ENCODE peak calls at places on chromosomes 2 and 18, in four cellular contexts. R is H1, M is osteoblast, O is Karpas-422. S is an unnamed sample.

GRCh38 chr2:235859651-235860050 is 308.5 kb downstream of the GBX2 start:
- DNase-seq in R (no peak), M (no peak), O (no peak), S (no peak)

GRCh38 chr2:120516323-120517314 is 170.7 kb downstream of the INHBB start:
- DNase-seq in M (no peak), O (no peak), R (no peak), S (no peak)

GRCh38 chr18:79545714-79546113 is 133.9 kb upstream of the CTDP1 start:
- DNase-seq in O (no peak), R (no peak), M (no peak), S (no peak)

GRCh38 chr2:42913280-42913878 is 121.0 kb upstream of the HAAO start:
- DNase-seq in R (no peak), O (no peak), M (no peak), S (peak; percentile 39)

GRCh38 chr2:25310965-25311865 is 30.5 kb downstream of the DNMT3A start:
- DNase-seq in O (no peak), R (peak; percentile 71), M (no peak), S (no peak)

GRCh38 chr2:214543386-214543955 is 132.6 kb downstream of the VWC2L start:
- DNase-seq in M (no peak), O (no peak), R (no peak), S (peak; percentile 5)

GRCh38 chr2:235864746-235865535 is 303.2 kb downstream of the GBX2 start:
- DNase-seq in O (no peak), M (no peak), R (no peak), S (peak; percentile 39)

GRCh38 chr18:14969507-14969906 is 221.5 kb downstream of the ANKRD30B start:
- DNase-seq in M (no peak), R (peak; percentile 39), O (peak; percentile 43), S (no peak)

GRCh38 chr2:160368988-160369935 is 124.3 kb downstream of the RBMS1 start:
- DNase-seq in O (no peak), R (no peak), M (no peak), S (peak; percentile 85)

GRCh38 chr2:37802899-37803379 is 122.1 kb upstream of the RMDN2 start:
- DNase-seq in O (no peak), R (no peak), M (peak; percentile 68), S (peak; percentile 92)

GRCh38 chr18:41265047-41265446 is 690.0 kb upstream of the PIK3C3 start:
- DNase-seq in R (no peak), M (no peak), O (no peak), S (peak; percentile 63)

GRCh38 chr2:25664531-25665307 is 8.7 kb downstream of the DTNB start:
- DNase-seq in R (peak; percentile 62), M (peak; percentile 88), O (peak; percentile 68), S (peak; percentile 63)

GRCh38 chr18:24388975-24389374 is 8.6 kb downstream of the OSBPL1A start:
- DNase-seq in O (no peak), R (no peak), M (no peak), S (peak; percentile 11)

GRCh38 chr2:224555823-224556366 is 29.3 kb downstream of the CUL3 start:
- DNase-seq in M (no peak), O (no peak), R (no peak), S (no peak)

GRCh38 chr2:128278979-128279378 is 39.7 kb downstream of the HS6ST1 start:
- DNase-seq in O (no peak), M (peak; percentile 70), R (no peak), S (no peak)

GRCh38 chr18:10559566-10560456 is 34.0 kb downstream of the NAPG start:
- DNase-seq in M (no peak), R (no peak), O (peak; percentile 56), S (no peak)

GRCh38 chr2:144083211-144083610 is 436.7 kb downstream of the ZEB2 start:
- DNase-seq in R (no peak), M (no peak), O (no peak), S (no peak)

GRCh38 chr2:159449504-159450124 is 163.1 kb upstream of the WDSUB1 start:
- DNase-seq in R (no peak), O (no peak), M (no peak), S (no peak)

GRCh38 chr18:9513971-9514512 is 38.7 kb downstream of the RALBP1 start:
- DNase-seq in O (no peak), R (no peak), M (peak; percentile 43), S (peak; percentile 86)

GRCh38 chr2:225025917-225026571 is 16.2 kb downstream of the DOCK10 start:
- DNase-seq in M (no peak), O (no peak), R (no peak), S (peak; percentile 92)

GRCh38 chr2:106812377-106812776 is 73.6 kb downstream of the ST6GAL2 start:
- DNase-seq in M (no peak), R (no peak), O (no peak), S (peak; percentile 39)

GRCh38 chr2:21317131-21317530 is 193.4 kb downstream of the TDRD15 start:
- DNase-seq in M (no peak), O (peak; percentile 90), R (peak; percentile 69), S (no peak)

GRCh38 chr2:206665251-206665650 is 23.0 kb downstream of the FAM237A start:
- DNase-seq in O (no peak), M (no peak), R (no peak), S (no peak)

GRCh38 chr2:157304811-157305712 is 20.6 kb downstream of the ERMN start:
- DNase-seq in R (no peak), M (no peak), O (no peak), S (peak; percentile 26)

GRCh38 chr18:79107886-79108285 is 38.7 kb downstream of the ATP9B start:
- DNase-seq in M (no peak), R (no peak), O (no peak), S (no peak)

GRCh38 chr2:237616373-237617304 is 10.7 kb upstream of the LRRFIP1 start:
- DNase-seq in O (no peak), R (no peak), M (peak; percentile 85), S (peak; percentile 83)

GRCh38 chr2:174605687-174606086 is 8.1 kb upstream of the WIPF1 start:
- DNase-seq in M (no peak), R (no peak), O (peak; percentile 74), S (peak; percentile 64)

GRCh38 chr2:59804662-59805258 is 748.7 kb downstream of the BCL11A start:
- DNase-seq in M (no peak), O (peak; percentile 14), R (no peak), S (no peak)

GRCh38 chr2:241811209-241811951 is 2.4 kb downstream of the NEU4 start:
- DNase-seq in M (peak; percentile 85), O (no peak), R (no peak), S (no peak)

GRCh38 chr2:48790407-48791170 is 35.1 kb upstream of the LHCGR start:
- DNase-seq in O (no peak), M (no peak), R (no peak), S (no peak)

GRCh38 chr2:226644342-226644957 is 155.2 kb downstream of the IRS1 start:
- DNase-seq in R (no peak), M (peak; percentile 87), O (no peak), S (peak; percentile 67)

GRCh38 chr2:134778372-134778771 is 59.6 kb upstream of the TMEM163 start:
- DNase-seq in R (no peak), M (no peak), O (no peak), S (no peak)

GRCh38 chr2:6864938-6865345 is 765 bp downstream of the CMPK2 start:
- DNase-seq in M (no peak), O (peak; percentile 76), R (peak; percentile 69), S (no peak)

GRCh38 chr2:147521936-147522335 is 322.9 kb upstream of the ACVR2A start:
- DNase-seq in M (peak; percentile 69), O (no peak), R (no peak), S (no peak)

GRCh38 chr2:109437325-109438090 is 176.3 kb downstream of the SEPTIN10 start:
- DNase-seq in R (no peak), M (peak; percentile 5), O (no peak), S (no peak)

GRCh38 chr2:157480182-157480961 is 36.5 kb upstream of the CYTIP start:
- DNase-seq in O (no peak), R (no peak), M (peak; percentile 81), S (peak; percentile 32)

GRCh38 chr2:103401621-103402020 is 639.8 kb downstream of the TMEM182 start:
- DNase-seq in O (no peak), R (peak; percentile 56), M (no peak), S (peak; percentile 72)

GRCh38 chr2:73776869-73777519 is 2.9 kb downstream of the DUSP11 start:
- DNase-seq in O (no peak), R (no peak), M (no peak), S (peak; percentile 33)
- H3K79me2 ChIP-seq in O (peaks cover 59% of the 10 kb centered on the region), R (no peaks in the 10 kb centered on the region), M (peaks cover 56% of the 10 kb centered on the region), S (peaks cover 21% of the 10 kb centered on the region)

DNA sequence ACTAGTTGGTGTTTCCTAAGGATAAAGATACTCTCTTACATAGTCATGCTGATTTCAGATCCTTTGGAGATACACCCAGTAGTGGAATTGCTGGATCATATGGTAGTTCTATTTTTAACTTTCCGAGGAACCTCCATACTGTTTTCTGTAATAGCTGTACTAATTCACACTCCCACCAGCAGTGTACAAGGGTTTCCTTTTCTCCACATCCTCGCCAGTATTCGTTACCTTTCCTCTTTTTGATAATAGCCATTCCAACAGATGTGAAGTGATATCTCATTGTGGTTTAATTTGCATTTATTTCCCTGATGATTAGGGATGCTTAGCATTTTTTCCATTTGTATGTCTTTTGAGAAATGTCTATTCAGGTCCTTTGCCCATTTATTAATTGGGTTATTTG is 34.0 kb downstream of the ACTR2 start:
- DNase-seq in O (no peak), M (no peak), R (no peak), S (no peak)
- H3K79me2 ChIP-seq in O (peaks cover 70% of the 10 kb centered on the region), M (peaks cover 75% of the 10 kb centered on the region), R (no peaks in the 10 kb centered on the region), S (peaks cover 2% of the 10 kb centered on the region)

GRCh38 chr2:36407403-36407802 is 51.8 kb downstream of the CRIM1 start:
- DNase-seq in M (no peak), O (no peak), R (no peak), S (no peak)
- H3K79me2 ChIP-seq in M (peaks cover 97% of the 10 kb centered on the region), O (no peaks in the 10 kb centered on the region), R (no peaks in the 10 kb centered on the region), S (peaks cover 94% of the 10 kb centered on the region)

GRCh38 chr2:200365209-200365608 is 58.7 kb downstream of the SPATS2L start:
- DNase-seq in M (no peak), O (no peak), R (no peak), S (no peak)
- H3K79me2 ChIP-seq in M (peaks cover 60% of the 10 kb centered on the region), O (no peaks in the 10 kb centered on the region), R (no peaks in the 10 kb centered on the region), S (peaks cover 60% of the 10 kb centered on the region)

GRCh38 chr2:191303349-191304005 is 58.3 kb downstream of the MYO1B start:
- DNase-seq in O (no peak), M (no peak), R (no peak), S (no peak)

GRCh38 chr2:191299866-191300265 is 54.7 kb downstream of the MYO1B start:
- DNase-seq in O (no peak), R (no peak), M (no peak), S (no peak)

GRCh38 chr2:191299009-191299408 is 53.8 kb downstream of the MYO1B start:
- DNase-seq in M (no peak), R (no peak), O (no peak), S (no peak)

GRCh38 chr2:191302459-191303155 is 57.4 kb downstream of the MYO1B start:
- DNase-seq in M (peak; percentile 74), O (peak; percentile 49), R (no peak), S (no peak)

GRCh38 chr2:191301971-191302370 is 56.8 kb downstream of the MYO1B start:
- DNase-seq in M (no peak), R (no peak), O (no peak), S (no peak)
- H3K79me2 ChIP-seq in M (peaks cover 89% of the 10 kb centered on the region), R (no peaks in the 10 kb centered on the region), O (no peaks in the 10 kb centered on the region), S (peaks cover 68% of the 10 kb centered on the region)